ENCODE peak calls at places on chromosomes 1 and 21, in ten cellular contexts. One of them, this sample, is unnamed.

GRCh38 chr1:178886551-178886950 is 15.7 kb upstream of the ANGPTL1 start:
- DNase-seq in NCI-H2171 treated with DMSO at 0.1 percent for 48 hours: no peak
- DNase-seq in CD8-positive, alpha-beta T cell: no peak
- DNase-seq in IMR-90: no peak
- DNase-seq in GM04504: no peak
- DNase-seq in stimulated activated CD8-positive, alpha-beta memory T cell treated with anti-CD3 and anti-CD28 coated beads, Interleukin-7, amount 100 ng/mL, for 1 hour: no peak
- DNase-seq in RWPE2: no peak
- DNase-seq in mucosa of gallbladder: no peak
- DNase-seq in naive B cell: no peak
- DNase-seq in hepatocyte: no peak
- DNase-seq in this sample: no peak

GRCh38 chr1:15848143-15848928 is 829 bp downstream of the SPEN start:
- DNase-seq in CD8-positive, alpha-beta T cell: peak
- DNase-seq in naive B cell: peak
- DNase-seq in stimulated activated CD8-positive, alpha-beta memory T cell treated with anti-CD3 and anti-CD28 coated beads, Interleukin-7, amount 100 ng/mL, for 1 hour: no peak
- DNase-seq in IMR-90: peak
- DNase-seq in mucosa of gallbladder: peak
- DNase-seq in NCI-H2171 treated with DMSO at 0.1 percent for 48 hours: peak
- DNase-seq in GM04504: no peak
- DNase-seq in RWPE2: no peak
- DNase-seq in hepatocyte: peak
- DNase-seq in this sample: peak

GRCh38 chr1:11472284-11472683 is 6.7 kb upstream of the DISP3 start:
- DNase-seq in hepatocyte: no peak
- DNase-seq in naive B cell: no peak
- DNase-seq in IMR-90: no peak
- DNase-seq in stimulated activated CD8-positive, alpha-beta memory T cell treated with anti-CD3 and anti-CD28 coated beads, Interleukin-7, amount 100 ng/mL, for 1 hour: no peak
- DNase-seq in GM04504: no peak
- DNase-seq in NCI-H2171 treated with DMSO at 0.1 percent for 48 hours: no peak
- DNase-seq in RWPE2: no peak
- DNase-seq in mucosa of gallbladder: no peak
- DNase-seq in CD8-positive, alpha-beta T cell: no peak
- DNase-seq in this sample: no peak

GRCh38 chr1:101257500-101258325 is 20.9 kb downstream of the S1PR1 start:
- DNase-seq in IMR-90: no peak
- DNase-seq in stimulated activated CD8-positive, alpha-beta memory T cell treated with anti-CD3 and anti-CD28 coated beads, Interleukin-7, amount 100 ng/mL, for 1 hour: no peak
- DNase-seq in mucosa of gallbladder: no peak
- DNase-seq in RWPE2: no peak
- DNase-seq in naive B cell: peak
- DNase-seq in NCI-H2171 treated with DMSO at 0.1 percent for 48 hours: no peak
- DNase-seq in hepatocyte: peak
- DNase-seq in GM04504: no peak
- DNase-seq in CD8-positive, alpha-beta T cell: peak
- DNase-seq in this sample: peak

GRCh38 chr1:10897981-10898728 is 101.7 kb upstream of the CASZ1 start:
- DNase-seq in RWPE2: no peak
- DNase-seq in naive B cell: no peak
- DNase-seq in stimulated activated CD8-positive, alpha-beta memory T cell treated with anti-CD3 and anti-CD28 coated beads, Interleukin-7, amount 100 ng/mL, for 1 hour: no peak
- DNase-seq in mucosa of gallbladder: no peak
- DNase-seq in NCI-H2171 treated with DMSO at 0.1 percent for 48 hours: no peak
- DNase-seq in CD8-positive, alpha-beta T cell: no peak
- DNase-seq in hepatocyte: peak
- DNase-seq in GM04504: no peak
- DNase-seq in IMR-90: no peak
- DNase-seq in this sample: no peak

GRCh38 chr1:2952992-2953391 is 68.3 kb upstream of the ACTRT2 start:
- DNase-seq in hepatocyte: no peak
- DNase-seq in RWPE2: peak
- DNase-seq in IMR-90: no peak
- DNase-seq in stimulated activated CD8-positive, alpha-beta memory T cell treated with anti-CD3 and anti-CD28 coated beads, Interleukin-7, amount 100 ng/mL, for 1 hour: no peak
- DNase-seq in CD8-positive, alpha-beta T cell: no peak
- DNase-seq in naive B cell: no peak
- DNase-seq in mucosa of gallbladder: no peak
- DNase-seq in GM04504: no peak
- DNase-seq in NCI-H2171 treated with DMSO at 0.1 percent for 48 hours: no peak
- DNase-seq in this sample: no peak

GRCh38 chr1:59506952-59507351 is 210.1 kb downstream of the FGGY start:
- DNase-seq in IMR-90: peak
- DNase-seq in stimulated activated CD8-positive, alpha-beta memory T cell treated with anti-CD3 and anti-CD28 coated beads, Interleukin-7, amount 100 ng/mL, for 1 hour: no peak
- DNase-seq in GM04504: peak
- DNase-seq in RWPE2: no peak
- DNase-seq in naive B cell: peak
- DNase-seq in NCI-H2171 treated with DMSO at 0.1 percent for 48 hours: peak
- DNase-seq in mucosa of gallbladder: peak
- DNase-seq in CD8-positive, alpha-beta T cell: no peak
- DNase-seq in hepatocyte: no peak
- DNase-seq in this sample: no peak

GRCh38 chr1:29236993-29237905 is 927 bp downstream of the PTPRU start:
- DNase-seq in NCI-H2171 treated with DMSO at 0.1 percent for 48 hours: peak
- DNase-seq in hepatocyte: peak
- DNase-seq in IMR-90: peak
- DNase-seq in GM04504: no peak
- DNase-seq in RWPE2: no peak
- DNase-seq in stimulated activated CD8-positive, alpha-beta memory T cell treated with anti-CD3 and anti-CD28 coated beads, Interleukin-7, amount 100 ng/mL, for 1 hour: no peak
- DNase-seq in CD8-positive, alpha-beta T cell: no peak
- DNase-seq in naive B cell: peak
- DNase-seq in mucosa of gallbladder: peak
- DNase-seq in this sample: no peak

GRCh38 chr21:14493731-14494130 is 52.4 kb downstream of the SAMSN1 start:
- DNase-seq in hepatocyte: no peak
- DNase-seq in RWPE2: no peak
- DNase-seq in IMR-90: no peak
- DNase-seq in NCI-H2171 treated with DMSO at 0.1 percent for 48 hours: no peak
- DNase-seq in stimulated activated CD8-positive, alpha-beta memory T cell treated with anti-CD3 and anti-CD28 coated beads, Interleukin-7, amount 100 ng/mL, for 1 hour: no peak
- DNase-seq in CD8-positive, alpha-beta T cell: no peak
- DNase-seq in naive B cell: no peak
- DNase-seq in mucosa of gallbladder: no peak
- DNase-seq in GM04504: no peak
- DNase-seq in this sample: no peak

GRCh38 chr1:2538872-2539271 is 8.8 kb upstream of the HES5 start:
- DNase-seq in mucosa of gallbladder: no peak
- DNase-seq in GM04504: no peak
- DNase-seq in IMR-90: no peak
- DNase-seq in RWPE2: no peak
- DNase-seq in hepatocyte: no peak
- DNase-seq in NCI-H2171 treated with DMSO at 0.1 percent for 48 hours: no peak
- DNase-seq in CD8-positive, alpha-beta T cell: no peak
- DNase-seq in stimulated activated CD8-positive, alpha-beta memory T cell treated with anti-CD3 and anti-CD28 coated beads, Interleukin-7, amount 100 ng/mL, for 1 hour: no peak
- DNase-seq in naive B cell: no peak
- DNase-seq in this sample: no peak

GRCh38 chr1:169914534-169914933 is 20.8 kb upstream of the SCYL3 start:
- DNase-seq in GM04504: no peak
- DNase-seq in hepatocyte: no peak
- DNase-seq in CD8-positive, alpha-beta T cell: no peak
- DNase-seq in mucosa of gallbladder: no peak
- DNase-seq in naive B cell: no peak
- DNase-seq in IMR-90: peak
- DNase-seq in RWPE2: no peak
- DNase-seq in stimulated activated CD8-positive, alpha-beta memory T cell treated with anti-CD3 and anti-CD28 coated beads, Interleukin-7, amount 100 ng/mL, for 1 hour: no peak
- DNase-seq in NCI-H2171 treated with DMSO at 0.1 percent for 48 hours: no peak
- DNase-seq in this sample: no peak

GRCh38 chr1:107821340-107821739 is 143.6 kb downstream of the VAV3 start:
- DNase-seq in mucosa of gallbladder: no peak
- DNase-seq in IMR-90: no peak
- DNase-seq in naive B cell: no peak
- DNase-seq in stimulated activated CD8-positive, alpha-beta memory T cell treated with anti-CD3 and anti-CD28 coated beads, Interleukin-7, amount 100 ng/mL, for 1 hour: no peak
- DNase-seq in RWPE2: no peak
- DNase-seq in NCI-H2171 treated with DMSO at 0.1 percent for 48 hours: no peak
- DNase-seq in GM04504: no peak
- DNase-seq in hepatocyte: no peak
- DNase-seq in CD8-positive, alpha-beta T cell: peak
- DNase-seq in this sample: no peak

GRCh38 chr1:223732993-223733798 is 20.9 kb downstream of the CAPN2 start:
- DNase-seq in hepatocyte: no peak
- DNase-seq in mucosa of gallbladder: no peak
- DNase-seq in NCI-H2171 treated with DMSO at 0.1 percent for 48 hours: no peak
- DNase-seq in GM04504: no peak
- DNase-seq in naive B cell: no peak
- DNase-seq in stimulated activated CD8-positive, alpha-beta memory T cell treated with anti-CD3 and anti-CD28 coated beads, Interleukin-7, amount 100 ng/mL, for 1 hour: no peak
- DNase-seq in CD8-positive, alpha-beta T cell: no peak
- DNase-seq in IMR-90: peak
- DNase-seq in RWPE2: no peak
- DNase-seq in this sample: no peak

GRCh38 chr21:18245493-18245967 is 897 bp downstream of the CHODL start:
- DNase-seq in mucosa of gallbladder: peak
- DNase-seq in CD8-positive, alpha-beta T cell: no peak
- DNase-seq in NCI-H2171 treated with DMSO at 0.1 percent for 48 hours: peak
- DNase-seq in naive B cell: no peak
- DNase-seq in stimulated activated CD8-positive, alpha-beta memory T cell treated with anti-CD3 and anti-CD28 coated beads, Interleukin-7, amount 100 ng/mL, for 1 hour: no peak
- DNase-seq in IMR-90: no peak
- DNase-seq in RWPE2: no peak
- DNase-seq in GM04504: no peak
- DNase-seq in hepatocyte: peak
- DNase-seq in this sample: no peak

GRCh38 chr1:76782777-76783176 is 84.5 kb upstream of the ST6GALNAC5 start:
- DNase-seq in naive B cell: no peak
- DNase-seq in IMR-90: peak
- DNase-seq in mucosa of gallbladder: no peak
- DNase-seq in CD8-positive, alpha-beta T cell: no peak
- DNase-seq in GM04504: peak
- DNase-seq in NCI-H2171 treated with DMSO at 0.1 percent for 48 hours: peak
- DNase-seq in RWPE2: no peak
- DNase-seq in stimulated activated CD8-positive, alpha-beta memory T cell treated with anti-CD3 and anti-CD28 coated beads, Interleukin-7, amount 100 ng/mL, for 1 hour: no peak
- DNase-seq in hepatocyte: peak
- DNase-seq in this sample: no peak

GRCh38 chr1:24165500-24165899 is 21.6 kb downstream of the IFNLR1 start:
- DNase-seq in GM04504: no peak
- DNase-seq in IMR-90: no peak
- DNase-seq in stimulated activated CD8-positive, alpha-beta memory T cell treated with anti-CD3 and anti-CD28 coated beads, Interleukin-7, amount 100 ng/mL, for 1 hour: no peak
- DNase-seq in naive B cell: no peak
- DNase-seq in mucosa of gallbladder: no peak
- DNase-seq in CD8-positive, alpha-beta T cell: no peak
- DNase-seq in NCI-H2171 treated with DMSO at 0.1 percent for 48 hours: no peak
- DNase-seq in RWPE2: no peak
- DNase-seq in hepatocyte: no peak
- DNase-seq in this sample: no peak

GRCh38 chr21:34846214-34846575 is 177.4 kb downstream of the CLIC6 start:
- DNase-seq in GM04504: no peak
- DNase-seq in naive B cell: no peak
- DNase-seq in stimulated activated CD8-positive, alpha-beta memory T cell treated with anti-CD3 and anti-CD28 coated beads, Interleukin-7, amount 100 ng/mL, for 1 hour: no peak
- DNase-seq in mucosa of gallbladder: no peak
- DNase-seq in hepatocyte: no peak
- DNase-seq in NCI-H2171 treated with DMSO at 0.1 percent for 48 hours: no peak
- DNase-seq in IMR-90: no peak
- DNase-seq in RWPE2: no peak
- DNase-seq in CD8-positive, alpha-beta T cell: no peak
- DNase-seq in this sample: no peak

GRCh38 chr1:65065535-65066378 is 82.2 kb upstream of the AK4 start:
- DNase-seq in mucosa of gallbladder: peak
- DNase-seq in stimulated activated CD8-positive, alpha-beta memory T cell treated with anti-CD3 and anti-CD28 coated beads, Interleukin-7, amount 100 ng/mL, for 1 hour: no peak
- DNase-seq in RWPE2: no peak
- DNase-seq in hepatocyte: peak
- DNase-seq in GM04504: no peak
- DNase-seq in IMR-90: no peak
- DNase-seq in NCI-H2171 treated with DMSO at 0.1 percent for 48 hours: peak
- DNase-seq in naive B cell: peak
- DNase-seq in CD8-positive, alpha-beta T cell: no peak
- DNase-seq in this sample: no peak

GRCh38 chr1:163069142-163069541 is at the start of gene RGS4:
- DNase-seq in mucosa of gallbladder: peak
- DNase-seq in stimulated activated CD8-positive, alpha-beta memory T cell treated with anti-CD3 and anti-CD28 coated beads, Interleukin-7, amount 100 ng/mL, for 1 hour: no peak
- DNase-seq in CD8-positive, alpha-beta T cell: no peak
- DNase-seq in hepatocyte: peak
- DNase-seq in naive B cell: no peak
- DNase-seq in IMR-90: peak
- DNase-seq in NCI-H2171 treated with DMSO at 0.1 percent for 48 hours: no peak
- DNase-seq in GM04504: peak
- DNase-seq in RWPE2: no peak
- DNase-seq in this sample: no peak

GRCh38 chr1:240491156-240491555 is 120.8 kb downstream of the GREM2 start:
- DNase-seq in naive B cell: no peak
- DNase-seq in CD8-positive, alpha-beta T cell: no peak
- DNase-seq in hepatocyte: no peak
- DNase-seq in stimulated activated CD8-positive, alpha-beta memory T cell treated with anti-CD3 and anti-CD28 coated beads, Interleukin-7, amount 100 ng/mL, for 1 hour: no peak
- DNase-seq in GM04504: no peak
- DNase-seq in NCI-H2171 treated with DMSO at 0.1 percent for 48 hours: no peak
- DNase-seq in IMR-90: peak
- DNase-seq in mucosa of gallbladder: no peak
- DNase-seq in RWPE2: no peak
- DNase-seq in this sample: no peak

GRCh38 chr1:160577661-160578060 is 1.6 kb downstream of the CD84 start:
- DNase-seq in mucosa of gallbladder: no peak
- DNase-seq in stimulated activated CD8-positive, alpha-beta memory T cell treated with anti-CD3 and anti-CD28 coated beads, Interleukin-7, amount 100 ng/mL, for 1 hour: no peak
- DNase-seq in IMR-90: no peak
- DNase-seq in GM04504: no peak
- DNase-seq in NCI-H2171 treated with DMSO at 0.1 percent for 48 hours: no peak
- DNase-seq in RWPE2: no peak
- DNase-seq in naive B cell: no peak
- DNase-seq in CD8-positive, alpha-beta T cell: no peak
- DNase-seq in hepatocyte: no peak
- DNase-seq in this sample: no peak

GRCh38 chr1:220544901-220545303 is 17.0 kb downstream of the MARK1 start:
- DNase-seq in IMR-90: peak
- DNase-seq in CD8-positive, alpha-beta T cell: no peak
- DNase-seq in NCI-H2171 treated with DMSO at 0.1 percent for 48 hours: peak
- DNase-seq in stimulated activated CD8-positive, alpha-beta memory T cell treated with anti-CD3 and anti-CD28 coated beads, Interleukin-7, amount 100 ng/mL, for 1 hour: no peak
- DNase-seq in mucosa of gallbladder: no peak
- DNase-seq in hepatocyte: peak
- DNase-seq in naive B cell: no peak
- DNase-seq in RWPE2: no peak
- DNase-seq in GM04504: no peak
- DNase-seq in this sample: no peak

GRCh38 chr1:9242338-9242969 is 7.9 kb downstream of the H6PD start:
- DNase-seq in NCI-H2171 treated with DMSO at 0.1 percent for 48 hours: peak
- DNase-seq in hepatocyte: peak
- DNase-seq in RWPE2: no peak
- DNase-seq in GM04504: no peak
- DNase-seq in naive B cell: no peak
- DNase-seq in IMR-90: no peak
- DNase-seq in CD8-positive, alpha-beta T cell: no peak
- DNase-seq in mucosa of gallbladder: peak
- DNase-seq in stimulated activated CD8-positive, alpha-beta memory T cell treated with anti-CD3 and anti-CD28 coated beads, Interleukin-7, amount 100 ng/mL, for 1 hour: no peak
- DNase-seq in this sample: no peak

GRCh38 chr1:44811714-44812151 is 3.4 kb downstream of the BTBD19 start:
- DNase-seq in IMR-90: peak
- DNase-seq in mucosa of gallbladder: no peak
- DNase-seq in RWPE2: no peak
- DNase-seq in GM04504: peak
- DNase-seq in NCI-H2171 treated with DMSO at 0.1 percent for 48 hours: no peak
- DNase-seq in hepatocyte: peak
- DNase-seq in stimulated activated CD8-positive, alpha-beta memory T cell treated with anti-CD3 and anti-CD28 coated beads, Interleukin-7, amount 100 ng/mL, for 1 hour: no peak
- DNase-seq in CD8-positive, alpha-beta T cell: no peak
- DNase-seq in naive B cell: no peak
- DNase-seq in this sample: no peak

GRCh38 chr21:38982804-38983203 is 177.1 kb downstream of the ETS2 start:
- DNase-seq in mucosa of gallbladder: no peak
- DNase-seq in CD8-positive, alpha-beta T cell: no peak
- DNase-seq in hepatocyte: no peak
- DNase-seq in RWPE2: no peak
- DNase-seq in IMR-90: no peak
- DNase-seq in stimulated activated CD8-positive, alpha-beta memory T cell treated with anti-CD3 and anti-CD28 coated beads, Interleukin-7, amount 100 ng/mL, for 1 hour: no peak
- DNase-seq in NCI-H2171 treated with DMSO at 0.1 percent for 48 hours: no peak
- DNase-seq in GM04504: no peak
- DNase-seq in naive B cell: no peak
- DNase-seq in this sample: no peak

GRCh38 chr21:25002676-25003075 is 604.6 kb downstream of the MRPL39 start:
- DNase-seq in naive B cell: no peak
- DNase-seq in mucosa of gallbladder: no peak
- DNase-seq in stimulated activated CD8-positive, alpha-beta memory T cell treated with anti-CD3 and anti-CD28 coated beads, Interleukin-7, amount 100 ng/mL, for 1 hour: no peak
- DNase-seq in GM04504: no peak
- DNase-seq in RWPE2: no peak
- DNase-seq in hepatocyte: no peak
- DNase-seq in NCI-H2171 treated with DMSO at 0.1 percent for 48 hours: no peak
- DNase-seq in IMR-90: no peak
- DNase-seq in CD8-positive, alpha-beta T cell: no peak
- DNase-seq in this sample: no peak

GRCh38 chr1:175734642-175735041 is 8.8 kb downstream of the TNR start:
- DNase-seq in hepatocyte: no peak
- DNase-seq in IMR-90: no peak
- DNase-seq in RWPE2: no peak
- DNase-seq in naive B cell: no peak
- DNase-seq in CD8-positive, alpha-beta T cell: no peak
- DNase-seq in NCI-H2171 treated with DMSO at 0.1 percent for 48 hours: no peak
- DNase-seq in GM04504: no peak
- DNase-seq in stimulated activated CD8-positive, alpha-beta memory T cell treated with anti-CD3 and anti-CD28 coated beads, Interleukin-7, amount 100 ng/mL, for 1 hour: no peak
- DNase-seq in mucosa of gallbladder: no peak
- DNase-seq in this sample: no peak

GRCh38 chr1:109193653-109194590 is 19.8 kb upstream of the SARS1 start:
- DNase-seq in RWPE2: no peak
- DNase-seq in mucosa of gallbladder: peak
- DNase-seq in IMR-90: no peak
- DNase-seq in NCI-H2171 treated with DMSO at 0.1 percent for 48 hours: peak
- DNase-seq in hepatocyte: peak
- DNase-seq in naive B cell: peak
- DNase-seq in stimulated activated CD8-positive, alpha-beta memory T cell treated with anti-CD3 and anti-CD28 coated beads, Interleukin-7, amount 100 ng/mL, for 1 hour: peak
- DNase-seq in GM04504: no peak
- DNase-seq in CD8-positive, alpha-beta T cell: peak
- DNase-seq in this sample: peak